ENCODE peak calls at places on chromosomes 7 and 10, in six cellular contexts. W, J, B, Z, Q and P are unnamed samples.

GRCh38 chr10:44477021-44477420 is 92.1 kb upstream of the CXCL12 start:
- DNase-seq in B (no peak), Z (peak; percentile 9), J (no peak), W (peak; percentile 65), Q (no peak), P (no peak)

GRCh38 chr7:46671108-46671769 is 750.2 kb upstream of the IGFBP3 start:
- DNase-seq in W (no peak), J (no peak), Q (no peak), Z (no peak), B (no peak), P (no peak)

GRCh38 chr10:76029782-76030181 is 598.4 kb downstream of the LRMDA start:
- DNase-seq in Z (no peak), J (no peak), B (no peak), W (no peak), Q (no peak), P (no peak)

GRCh38 chr7:98836811-98837631 is 32.8 kb downstream of the TMEM130 start:
- DNase-seq in B (peak; percentile 93), Z (no peak), Q (peak; percentile 30), J (peak; percentile 50), W (peak; percentile 28), P (peak; percentile 87)

GRCh38 chr7:101792051-101792651 is 25.3 kb upstream of the CUX1 start:
- DNase-seq in Z (no peak), J (no peak), B (no peak), Q (peak; percentile 94), W (no peak), P (no peak)

GRCh38 chr7:130195396-130195795 is 9.8 kb downstream of the TMEM209 start:
- DNase-seq in B (no peak), W (no peak), J (no peak), Z (no peak), Q (no peak), P (no peak)

GRCh38 chr7:231030-231857 is 38.9 kb downstream of the FAM20C start:
- DNase-seq in J (no peak), B (no peak), Q (no peak), W (no peak), Z (no peak), P (peak; percentile 47)

GRCh38 chr7:2260820-2261219 is 18.8 kb downstream of the NUDT1 start:
- DNase-seq in J (no peak), Z (peak; percentile 18), Q (no peak), B (no peak), W (peak; percentile 25), P (no peak)

GRCh38 chr7:69395072-69395714 is 203.1 kb upstream of the AUTS2 start:
- DNase-seq in Z (peak; percentile 88), Q (no peak), W (no peak), J (no peak), B (no peak), P (no peak)

GRCh38 chr7:93053209-93053945 is 64.4 kb downstream of the SAMD9 start:
- DNase-seq in Z (no peak), Q (no peak), B (no peak), J (no peak), W (no peak), P (no peak)

GRCh38 chr10:13788701-13789447 is 202.1 kb downstream of the PRPF18 start:
- DNase-seq in Q (no peak), B (no peak), Z (peak; percentile 72), W (peak; percentile 68), J (no peak), P (no peak)

GRCh38 chr7:99762680-99763327 is 21.2 kb downstream of the CYP3A4 start:
- DNase-seq in Z (no peak), W (peak; percentile 70), B (no peak), J (no peak), Q (no peak), P (no peak)

GRCh38 chr7:148939128-148939747 is 55.1 kb upstream of the EZH2 start:
- DNase-seq in W (no peak), Q (no peak), Z (no peak), J (no peak), B (no peak), P (no peak)

GRCh38 chr10:63675171-63675570 is 154.0 kb downstream of the REEP3 start:
- DNase-seq in J (no peak), W (peak; percentile 62), Q (peak; percentile 5), B (no peak), Z (peak; percentile 18), P (no peak)

GRCh38 chr10:4780782-4781181 is 45.2 kb upstream of the AKR1E2 start:
- DNase-seq in Z (peak; percentile 44), Q (no peak), B (no peak), W (peak; percentile 45), J (no peak), P (no peak)

GRCh38 chr10:128160335-128160734 is 34.1 kb upstream of the MKI67 start:
- DNase-seq in Z (no peak), W (no peak), B (no peak), J (no peak), Q (no peak), P (no peak)

GRCh38 chr10:70477661-70478162 is 855 bp upstream of the PALD1 start:
- DNase-seq in W (peak; percentile 18), J (no peak), B (peak; percentile 59), Z (no peak), Q (no peak), P (no peak)

GRCh38 chr7:45446195-45446944 is 127.8 kb upstream of the ADCY1 start:
- DNase-seq in Q (peak; percentile 94), B (no peak), W (no peak), Z (no peak), J (no peak), P (no peak)

GRCh38 chr7:44985900-44986217 is 7.0 kb upstream of the MYO1G start:
- DNase-seq in B (no peak), Z (no peak), W (no peak), J (no peak), Q (no peak), P (no peak)

GRCh38 chr10:95485445-95485844 is 75.7 kb downstream of the SORBS1 start:
- DNase-seq in W (no peak), J (no peak), B (no peak), Q (peak; percentile 44), Z (no peak), P (no peak)

GRCh38 chr7:16293669-16294425 is 127.5 kb downstream of the CRPPA start:
- DNase-seq in Z (no peak), W (no peak), J (no peak), Q (no peak), B (no peak), P (no peak)

GRCh38 chr7:134632937-134633540 is 13.6 kb upstream of the BPGM start:
- DNase-seq in B (no peak), Z (peak; percentile 63), J (peak; percentile 30), Q (peak; percentile 42), W (peak; percentile 69), P (no peak)

GRCh38 chr10:99851825-99852224 is 69.4 kb downstream of the ABCC2 start:
- DNase-seq in B (no peak), J (no peak), Z (no peak), W (no peak), Q (no peak), P (no peak)

GRCh38 chr10:29150010-29150409 is 138.9 kb upstream of the LYZL1 start:
- DNase-seq in B (no peak), Z (no peak), J (no peak), W (no peak), Q (no peak), P (no peak)

GRCh38 chr10:45550903-45551302 is 121.7 kb downstream of the ZFAND4 start:
- DNase-seq in J (no peak), B (no peak), W (peak; percentile 10), Q (no peak), Z (peak; percentile 7), P (no peak)

GRCh38 chr7:99553039-99553438 is 1.1 kb upstream of the FAM200A start:
- DNase-seq in B (no peak), Q (no peak), Z (no peak), J (no peak), W (no peak), P (no peak)

GRCh38 chr10:93461807-93462178 is 20.3 kb downstream of the MYOF start:
- DNase-seq in Q (no peak), Z (peak; percentile 54), J (no peak), B (no peak), W (peak; percentile 51), P (no peak)

GRCh38 chr10:13617146-13617545 is 30.4 kb downstream of the PRPF18 start:
- DNase-seq in B (no peak), Q (no peak), W (peak; percentile 49), J (no peak), Z (no peak), P (no peak)

GRCh38 chr10:4217653-4218052 is 432.6 kb upstream of the KLF6 start:
- DNase-seq in Q (no peak), B (no peak), W (no peak), J (no peak), Z (no peak), P (no peak)

GRCh38 chr7:17902599-17902998 is 37.7 kb downstream of the SNX13 start:
- DNase-seq in W (no peak), B (no peak), Q (no peak), J (no peak), Z (no peak), P (no peak)

GRCh38 chr10:117653170-117653515 is 110.6 kb downstream of the EMX2 start:
- DNase-seq in Q (peak; percentile 57), Z (peak; percentile 90), B (no peak), J (no peak), W (peak; percentile 60), P (no peak)
- H3K27ac ChIP-seq in Q (no peak overlapping the region), Z (no peak overlapping the region), B (no peak overlapping the region), J (no peak overlapping the region), W (no peak overlapping the region), P (no peak overlapping the region)

GRCh38 chr7:34806831-34807230 is 148.8 kb downstream of the NPSR1 start:
- DNase-seq in W (no peak), Q (no peak), J (no peak), Z (no peak), B (no peak), P (no peak)

DNA sequence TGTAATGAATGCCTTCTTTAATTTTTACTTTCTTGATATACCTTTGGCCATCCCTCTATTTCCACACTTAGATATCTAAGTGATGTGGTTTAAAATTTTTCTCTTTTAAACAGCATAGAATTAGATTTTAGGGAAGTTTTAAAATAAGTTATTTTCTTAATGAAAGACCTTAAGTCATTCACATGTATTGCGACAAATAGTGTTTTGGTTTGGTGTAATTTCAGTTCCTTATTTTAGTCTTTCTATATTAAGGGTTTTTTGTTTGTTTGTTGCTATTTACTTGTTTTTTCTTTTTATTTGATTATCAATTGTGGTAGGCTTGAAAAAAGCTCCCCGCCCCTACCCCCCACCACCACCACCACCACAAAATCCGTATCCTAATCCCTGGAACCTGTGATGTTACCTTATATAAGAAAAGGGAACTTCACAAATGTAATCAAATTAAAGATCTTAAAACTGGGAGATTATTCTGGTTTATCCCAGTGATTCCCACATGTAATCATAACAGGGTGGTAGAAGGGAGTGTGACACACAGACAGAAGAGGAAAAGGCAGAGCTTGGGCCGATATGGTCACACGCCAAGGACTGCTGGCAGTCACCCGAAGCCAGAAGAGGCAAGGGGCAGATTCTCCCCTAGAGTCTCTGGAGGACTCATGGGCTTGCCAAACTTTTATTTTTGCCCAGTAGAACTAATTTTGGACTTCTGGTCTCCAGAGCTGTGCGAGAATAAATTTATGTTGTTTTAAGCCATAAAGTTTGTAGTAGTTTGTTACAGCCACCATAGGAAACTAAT is 149.7 kb downstream of the NPSR1 start:
- DNase-seq in B (no peak), Z (no peak), J (no peak), W (no peak), Q (no peak), P (no peak)
- H4K8ac ChIP-seq in B (no peak overlapping the region), Z (no peak overlapping the region), J (no peak overlapping the region), W (no peak overlapping the region), Q (no peak overlapping the region), P (no peak overlapping the region)

GRCh38 chr10:50556238-50557120 is 67.3 kb downstream of the SGMS1 start:
- DNase-seq in W (no peak), J (no peak), Z (no peak), B (no peak), Q (no peak), P (no peak)
- H2AFZ ChIP-seq in W (no peak overlapping the region), J (no peak overlapping the region), Z (no peak overlapping the region), B (no peak overlapping the region), Q (peak overlapping the region; percentile 35), P (no peak overlapping the region)

GRCh38 chr7:22723171-22723601 is 3.8 kb upstream of the IL6 start:
- DNase-seq in Q (no peak), B (no peak), J (no peak), W (peak; percentile 47), Z (peak; percentile 89), P (no peak)
- H3K27ac ChIP-seq in Q (no peak overlapping the region), B (no peak overlapping the region), J (no peak overlapping the region), W (peak overlapping the region; percentile 16), Z (peak overlapping the region; percentile 5), P (no peak overlapping the region)